ENCODE peak calls at places on chromosomes 7 and 10, in nine cellular contexts. C, Y, A, H, B, M, D, V and W are unnamed samples.

GRCh38 chr7:147423875-147424274 is 1166.7 kb upstream of the C7orf33 start:
- DNase-seq in C (no peak), A (no peak), D (no peak), H (no peak), B (no peak), M (no peak), Y (no peak), V (no peak), W (no peak)

GRCh38 chr10:79084012-79084971 is 15.5 kb downstream of the ZMIZ1 start:
- DNase-seq in A (peak), M (peak), Y (peak), H (peak), C (peak), V (peak), B (peak), D (peak), W (peak)

GRCh38 chr7:68288099-68288498 is 1291.5 kb downstream of the TYW1 start:
- DNase-seq in Y (no peak), M (no peak), B (no peak), C (no peak), A (no peak), V (no peak), D (no peak), H (no peak), W (no peak)

GRCh38 chr7:53350241-53350640 is 314.8 kb downstream of the POM121L12 start:
- DNase-seq in M (no peak), D (no peak), A (no peak), H (peak), C (peak), Y (no peak), V (no peak), B (peak), W (peak)

GRCh38 chr10:9635691-9636090 is 1382.0 kb upstream of the CELF2 start:
- DNase-seq in B (no peak), H (no peak), D (no peak), V (no peak), M (no peak), Y (peak), C (no peak), A (peak), W (no peak)

GRCh38 chr7:74351836-74352235 is 62.6 kb downstream of the CLIP2 start:
- DNase-seq in V (no peak), B (no peak), Y (no peak), C (no peak), D (no peak), H (no peak), A (no peak), M (no peak), W (no peak)

GRCh38 chr10:8043569-8044306 is 10.8 kb upstream of the GATA3 start:
- DNase-seq in V (no peak), H (no peak), A (no peak), D (no peak), C (no peak), Y (no peak), M (no peak), B (no peak), W (no peak)

GRCh38 chr10:77533887-77534278 is 103.7 kb downstream of the KCNMA1 start:
- DNase-seq in Y (no peak), B (peak), D (peak), A (no peak), M (no peak), C (no peak), H (no peak), V (no peak), W (no peak)

GRCh38 chr7:131276190-131276589 is 51.5 kb upstream of the MKLN1 start:
- DNase-seq in V (no peak), H (no peak), M (no peak), A (no peak), B (no peak), D (no peak), Y (no peak), C (no peak), W (no peak)

GRCh38 chr7:95066736-95067530 is 159.5 kb downstream of the PPP1R9A start:
- DNase-seq in Y (peak), B (no peak), A (peak), H (no peak), M (no peak), D (peak), V (no peak), C (no peak), W (no peak)

GRCh38 chr10:642186-642890 is 47.1 kb downstream of the DIP2C start:
- DNase-seq in V (no peak), Y (no peak), A (no peak), B (no peak), D (no peak), M (no peak), H (no peak), C (peak), W (peak)

GRCh38 chr10:126705951-126706565 is 35.6 kb upstream of the C10orf90 start:
- DNase-seq in M (peak), H (no peak), A (no peak), V (no peak), C (no peak), B (no peak), D (no peak), Y (no peak), W (no peak)

GRCh38 chr10:113239569-113239968 is 289.5 kb downstream of the TCF7L2 start:
- DNase-seq in M (no peak), Y (no peak), A (no peak), D (no peak), B (no peak), C (no peak), V (no peak), H (no peak), W (no peak)

GRCh38 chr7:114589436-114589835 is 174.8 kb downstream of the FOXP2 start:
- DNase-seq in B (no peak), H (peak), Y (no peak), C (no peak), D (no peak), V (no peak), A (no peak), M (no peak), W (no peak)

GRCh38 chr10:127880557-127880956 is 12.2 kb downstream of the CLRN3 start:
- DNase-seq in H (no peak), M (no peak), Y (no peak), B (no peak), D (no peak), A (no peak), V (no peak), C (no peak), W (no peak)

GRCh38 chr7:130627775-130628174 is 40.8 kb downstream of the COPG2 start:
- DNase-seq in H (no peak), V (no peak), C (no peak), B (no peak), M (no peak), Y (no peak), A (no peak), D (no peak), W (no peak)

GRCh38 chr7:26022578-26022977 is 129.4 kb upstream of the NFE2L3 start:
- DNase-seq in V (no peak), M (no peak), C (no peak), B (no peak), A (no peak), Y (no peak), D (no peak), H (no peak), W (no peak)

GRCh38 chr10:6300106-6300783 is 97.5 kb downstream of the PFKFB3 start:
- DNase-seq in A (peak), M (no peak), H (no peak), V (peak), B (peak), C (no peak), Y (peak), D (no peak), W (no peak)

GRCh38 chr10:73922007-73922863 is 11.3 kb downstream of the PLAU start:
- DNase-seq in V (no peak), A (no peak), D (no peak), C (no peak), Y (no peak), H (no peak), B (no peak), M (no peak), W (no peak)

GRCh38 chr7:70303780-70304179 is 705.5 kb downstream of the AUTS2 start:
- DNase-seq in H (no peak), V (no peak), M (no peak), Y (no peak), B (no peak), D (no peak), C (no peak), A (no peak), W (no peak)

GRCh38 chr10:102633282-102633681 is 11.0 kb upstream of the TRIM8 start:
- DNase-seq in C (no peak), H (no peak), B (no peak), D (no peak), V (peak), M (no peak), Y (peak), A (no peak), W (no peak)

GRCh38 chr7:94529516-94529915 is 19.9 kb downstream of the CASD1 start:
- DNase-seq in V (no peak), B (no peak), C (no peak), A (no peak), Y (peak), H (no peak), M (no peak), D (no peak), W (no peak)

GRCh38 chr7:37683263-37684120 is at the start of gene GPR141:
- DNase-seq in Y (no peak), C (no peak), V (no peak), H (no peak), B (no peak), D (no peak), M (no peak), A (no peak), W (no peak)

DNA sequence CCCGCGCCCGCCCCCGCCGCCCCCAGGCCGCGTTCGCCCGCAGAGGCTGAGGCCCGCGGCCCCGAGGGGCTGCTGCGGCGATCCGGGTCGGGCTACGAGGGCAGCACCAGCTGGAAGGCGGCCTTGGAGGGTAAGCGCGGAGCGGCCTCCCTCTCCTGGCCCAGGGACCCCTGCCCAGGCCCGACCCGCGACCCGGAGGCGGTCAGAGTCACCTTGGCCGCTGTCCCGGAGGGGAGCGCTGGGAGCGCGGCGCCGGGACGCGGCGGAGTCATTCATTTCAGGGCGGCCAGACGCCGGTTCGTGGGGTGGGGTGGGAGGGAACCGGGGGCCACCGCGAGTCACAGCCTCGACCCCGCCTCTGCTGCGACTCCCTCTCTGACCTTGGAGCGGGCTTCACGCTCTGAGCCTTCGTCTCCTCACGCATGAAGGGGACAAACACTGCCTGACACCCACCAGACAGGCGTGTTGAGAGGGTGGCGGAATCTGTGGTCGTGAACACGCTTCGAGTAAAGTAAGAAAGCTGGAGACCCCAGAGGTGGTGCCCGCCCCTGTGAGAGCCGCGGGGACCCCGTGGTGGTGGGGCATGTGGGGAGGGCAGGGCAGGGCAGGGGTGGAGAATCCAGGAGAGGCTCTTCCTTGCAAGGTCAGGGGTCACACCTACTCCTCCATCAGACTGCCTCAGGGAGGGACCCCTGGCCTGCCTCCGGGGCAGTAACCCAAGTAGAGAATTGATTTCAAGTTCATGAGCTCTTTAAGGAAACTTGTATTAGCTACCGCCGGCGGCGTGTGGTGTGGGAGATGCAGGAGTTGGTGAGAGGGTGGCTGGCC is 717 bp downstream of the CLEC2L start:
- DNase-seq in H (no peak), Y (no peak), B (no peak), C (no peak), D (no peak), M (no peak), A (no peak), V (no peak), W (no peak)
- H3K4me3 ChIP-seq in H (peak), Y (no peak), B (no peak), C (no peak), D (no peak), M (no peak), A (no peak), V (no peak), W (no peak)

DNA sequence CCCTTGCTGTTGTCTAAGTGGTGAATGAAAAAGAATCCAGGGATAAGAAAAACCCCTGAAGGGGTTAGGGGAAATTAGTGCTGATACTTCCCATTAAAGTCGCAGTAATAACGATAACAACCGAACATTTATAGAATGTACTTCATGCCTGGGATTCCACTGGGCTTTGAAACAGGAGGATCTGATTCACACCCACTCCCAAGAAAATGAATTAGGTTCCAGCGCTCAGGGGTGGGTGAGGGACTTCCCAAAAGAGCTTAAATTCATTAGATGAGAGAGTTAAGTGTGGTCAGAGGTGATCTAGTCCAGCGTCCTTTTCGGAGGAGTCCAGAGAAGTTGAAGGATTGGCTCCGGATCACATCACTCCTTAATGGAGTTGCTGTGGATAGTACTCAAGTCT is 27.4 kb downstream of the BAMBI start:
- DNase-seq in M (no peak), B (no peak), Y (no peak), H (no peak), A (no peak), C (no peak), D (no peak), V (no peak), W (no peak)
- H3K4me3 ChIP-seq in M (no peak), B (no peak), Y (no peak), H (no peak), A (no peak), C (no peak), D (no peak), V (no peak), W (no peak)

GRCh38 chr10:71763352-71764127 is 9.8 kb downstream of the VSIR start:
- DNase-seq in B (no peak), M (no peak), D (no peak), Y (peak), V (no peak), C (no peak), H (no peak), A (no peak), W (no peak)

GRCh38 chr10:71762324-71762723 is 11.0 kb downstream of the VSIR start:
- DNase-seq in Y (no peak), B (no peak), A (no peak), M (no peak), H (no peak), D (no peak), C (no peak), V (no peak), W (no peak)

GRCh38 chr10:71761541-71762113 is 11.7 kb downstream of the VSIR start:
- DNase-seq in D (no peak), M (no peak), Y (no peak), V (no peak), A (no peak), H (no peak), C (no peak), B (no peak), W (no peak)

GRCh38 chr10:71757450-71757918 is 15.8 kb downstream of the VSIR start:
- DNase-seq in D (no peak), Y (no peak), C (no peak), V (no peak), M (peak), A (no peak), H (no peak), B (no peak), W (no peak)

GRCh38 chr10:71761105-71761511 is 12.2 kb downstream of the VSIR start:
- DNase-seq in H (no peak), V (no peak), A (no peak), C (no peak), B (no peak), M (no peak), D (no peak), Y (no peak), W (no peak)
- H3K4me3 ChIP-seq in H (no peak), V (no peak), A (no peak), C (no peak), B (no peak), M (no peak), D (no peak), Y (no peak), W (no peak)

DNA sequence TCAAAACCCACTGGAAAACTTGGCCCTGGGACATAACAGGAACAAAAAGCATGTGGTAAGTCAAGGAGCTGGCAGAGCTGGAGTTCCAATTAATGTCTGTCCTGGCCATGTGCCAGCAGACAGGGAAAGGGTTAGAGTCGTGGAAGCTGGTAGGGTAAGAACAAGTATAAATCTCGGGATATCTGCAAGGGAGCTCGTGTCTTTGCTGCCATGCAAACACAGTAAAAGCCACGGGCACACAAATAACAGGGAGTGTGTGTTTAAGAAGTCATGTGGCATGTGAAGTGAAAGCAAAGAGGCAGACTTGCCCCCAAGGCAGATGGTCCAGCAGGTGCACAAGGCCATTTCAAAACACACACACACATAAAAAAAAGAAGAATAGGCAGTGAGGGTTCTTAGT is 32.6 kb upstream of the ARHGAP12 start:
- DNase-seq in Y (no peak), V (no peak), A (no peak), H (no peak), M (no peak), C (peak), D (no peak), B (no peak), W (no peak)
- H3K4me3 ChIP-seq in Y (no peak), V (no peak), A (no peak), H (no peak), M (no peak), C (no peak), D (no peak), B (no peak), W (no peak)

GRCh38 chr10:101123085-101123814 is 7.8 kb upstream of the TLX1 start:
- DNase-seq in A (no peak), Y (no peak), V (no peak), H (no peak), B (no peak), C (peak), D (no peak), M (no peak), W (no peak)
- H3K4me3 ChIP-seq in A (no peak), Y (no peak), V (no peak), H (no peak), B (no peak), C (no peak), D (no peak), M (peak), W (no peak)

GRCh38 chr10:68231916-68232315 is at the start of gene ATOH7:
- DNase-seq in M (no peak), C (no peak), A (no peak), D (no peak), V (no peak), Y (no peak), H (no peak), B (no peak), W (no peak)
- H3K4me3 ChIP-seq in M (peak), C (peak), A (peak), D (peak), V (peak), Y (peak), H (no peak), B (peak), W (peak)

GRCh38 chr7:88226201-88226600 is 6.4 kb upstream of the SRI start:
- DNase-seq in M (no peak), C (no peak), Y (no peak), A (no peak), D (no peak), B (no peak), H (no peak), V (no peak), W (no peak)

GRCh38 chr7:88226886-88227516 is 7.2 kb upstream of the SRI start:
- DNase-seq in C (peak), V (no peak), Y (peak), H (no peak), B (peak), A (peak), D (peak), M (no peak), W (peak)

GRCh38 chr7:88229302-88229870 is 9.5 kb upstream of the SRI start:
- DNase-seq in C (no peak), B (no peak), A (no peak), Y (no peak), V (no peak), M (no peak), D (no peak), H (no peak), W (no peak)

GRCh38 chr7:88223265-88223664 is 3.4 kb upstream of the SRI start:
- DNase-seq in H (no peak), B (no peak), V (no peak), C (no peak), Y (no peak), A (no peak), M (no peak), D (no peak), W (no peak)

GRCh38 chr7:88224596-88225275 is 4.9 kb upstream of the SRI start:
- DNase-seq in C (no peak), H (no peak), A (no peak), D (no peak), M (no peak), B (no peak), Y (peak), V (no peak), W (no peak)
- H3K4me3 ChIP-seq in C (no peak), H (no peak), A (no peak), D (no peak), M (no peak), B (no peak), Y (no peak), V (no peak), W (no peak)

GRCh38 chr10:132414402-132415016 is 17.5 kb downstream of the PWWP2B start:
- DNase-seq in V (no peak), H (no peak), A (no peak), C (no peak), B (no peak), D (no peak), Y (no peak), M (peak), W (no peak)
- H3K4me3 ChIP-seq in V (no peak), H (no peak), A (no peak), C (no peak), B (no peak), D (no peak), Y (no peak), M (no peak), W (no peak)

GRCh38 chr10:48399056-48399541 is 92.6 kb downstream of the MAPK8 start:
- DNase-seq in H (no peak), V (no peak), C (no peak), Y (peak), D (no peak), M (no peak), B (no peak), A (no peak), W (no peak)

GRCh38 chr10:48398261-48398660 is 91.8 kb downstream of the MAPK8 start:
- DNase-seq in A (no peak), Y (no peak), M (no peak), H (no peak), B (no peak), D (no peak), C (no peak), V (no peak), W (no peak)

GRCh38 chr10:48400129-48400849 is 93.8 kb downstream of the MAPK8 start:
- DNase-seq in A (no peak), B (no peak), D (no peak), V (no peak), Y (no peak), C (no peak), H (no peak), M (no peak), W (no peak)

GRCh38 chr10:48399551-48399950 is 93.1 kb downstream of the MAPK8 start:
- DNase-seq in B (no peak), M (no peak), V (no peak), A (no peak), D (no peak), Y (no peak), C (no peak), H (no peak), W (no peak)

GRCh38 chr10:48400850-48401220 is 94.4 kb downstream of the MAPK8 start:
- DNase-seq in A (no peak), C (no peak), B (no peak), M (no peak), D (no peak), H (no peak), Y (no peak), V (no peak), W (no peak)
- H3K4me3 ChIP-seq in A (no peak), C (no peak), B (no peak), M (no peak), D (no peak), H (no peak), Y (no peak), V (no peak), W (no peak)

GRCh38 chr10:106618611-106619010 is 545.9 kb downstream of the SORCS1 start:
- DNase-seq in M (no peak), A (no peak), H (no peak), B (no peak), V (no peak), C (no peak), D (no peak), Y (no peak), W (no peak)

GRCh38 chr10:106609867-106610266 is 554.6 kb downstream of the SORCS1 start:
- DNase-seq in Y (peak), M (no peak), D (no peak), A (no peak), B (no peak), V (no peak), C (no peak), H (no peak), W (no peak)

GRCh38 chr10:106612381-106612780 is 552.1 kb downstream of the SORCS1 start:
- DNase-seq in V (no peak), H (no peak), B (no peak), M (no peak), A (no peak), D (no peak), Y (no peak), C (no peak), W (no peak)

GRCh38 chr10:106615081-106615480 is 549.4 kb downstream of the SORCS1 start:
- DNase-seq in D (no peak), C (no peak), H (no peak), B (no peak), V (no peak), A (peak), M (no peak), Y (peak), W (no peak)

GRCh38 chr10:106614293-106614692 is 550.2 kb downstream of the SORCS1 start:
- DNase-seq in Y (no peak), H (no peak), A (no peak), V (no peak), M (no peak), D (no peak), C (no peak), B (no peak), W (no peak)
- H3K4me3 ChIP-seq in Y (no peak), H (no peak), A (no peak), V (no peak), M (no peak), D (no peak), C (no peak), B (no peak), W (no peak)